ENCODE peak calls at places on chromosome 6, in five cellular contexts. G, O, S, P and J are unnamed samples. For H3K4me1, the result is how much of the 10 kb centered on the place peaks cover.

GRCh38 chr6:96157018-96157565 is 141.3 kb downstream of the FUT9 start:
- DNase-seq in G (no peak), O (no peak), S (no peak), P (no peak), J (no peak)

GRCh38 chr6:11585426-11586016 is 48.0 kb downstream of the TMEM170B start:
- DNase-seq in G (no peak), O (peak), S (no peak), P (no peak), J (no peak)

GRCh38 chr6:49647470-49647869 is 10.8 kb upstream of the RHAG start:
- DNase-seq in G (no peak), O (no peak), S (no peak), P (no peak), J (no peak)

GRCh38 chr6:131868836-131869235 is 61.0 kb downstream of the ENPP1 start:
- DNase-seq in G (no peak), O (no peak), S (no peak), P (no peak), J (no peak)

GRCh38 chr6:13116155-13116554 is 212.2 kb downstream of the TBC1D7 start:
- DNase-seq in G (no peak), O (no peak), S (no peak), P (no peak), J (no peak)

GRCh38 chr6:122788208-122788607 is 850 bp upstream of the SMPDL3A start:
- DNase-seq in G (no peak), O (no peak), S (no peak), P (no peak), J (no peak)

GRCh38 chr6:113381957-113382356 is 475.2 kb upstream of the MARCKS start:
- DNase-seq in G (no peak), O (peak), S (peak), P (no peak), J (no peak)

GRCh38 chr6:149862901-149863595 is 1.1 kb downstream of the LRP11 start:
- DNase-seq in G (peak), O (peak), S (peak), P (peak), J (peak)

GRCh38 chr6:137240168-137240567 is 21.0 kb upstream of the IFNGR1 start:
- DNase-seq in G (peak), O (peak), S (peak), P (no peak), J (peak)

GRCh38 chr6:39029156-39030011 is 19.2 kb upstream of the GLP1R start:
- DNase-seq in G (no peak), O (no peak), S (peak), P (no peak), J (peak)

GRCh38 chr6:13296536-13296997 is 31.8 kb downstream of the TBC1D7 start:
- DNase-seq in G (no peak), O (no peak), S (no peak), P (no peak), J (no peak)

GRCh38 chr6:48658910-48659309 is 547.9 kb upstream of the PTCHD4 start:
- DNase-seq in G (no peak), O (no peak), S (no peak), P (no peak), J (no peak)

GRCh38 chr6:136950436-136950835 is 28.3 kb downstream of the SLC35D3 start:
- DNase-seq in G (no peak), O (no peak), S (no peak), P (no peak), J (no peak)

GRCh38 chr6:21505574-21505990 is 88.0 kb upstream of the SOX4 start:
- DNase-seq in G (no peak), O (peak), S (no peak), P (no peak), J (no peak)

GRCh38 chr6:76684881-76685280 is 612.4 kb upstream of the IMPG1 start:
- DNase-seq in G (no peak), O (no peak), S (no peak), P (no peak), J (no peak)

GRCh38 chr6:151675746-151676459 is 131.6 kb upstream of the ESR1 start:
- DNase-seq in G (no peak), O (peak), S (peak), P (no peak), J (peak)

GRCh38 chr6:16800942-16801341 is 39.7 kb upstream of the ATXN1 start:
- DNase-seq in G (no peak), O (no peak), S (no peak), P (no peak), J (no peak)

GRCh38 chr6:160065200-160065599 is 56.4 kb upstream of the SLC22A1 start:
- DNase-seq in G (no peak), O (no peak), S (no peak), P (no peak), J (no peak)

GRCh38 chr6:8941578-8941977 is 506.2 kb upstream of the SLC35B3 start:
- DNase-seq in G (no peak), O (no peak), S (no peak), P (no peak), J (no peak)

GRCh38 chr6:128414943-128415342 is 105.5 kb downstream of the PTPRK start:
- DNase-seq in G (no peak), O (no peak), S (no peak), P (no peak), J (no peak)

GRCh38 chr6:111503660-111504059 is 20.6 kb upstream of the REV3L start:
- DNase-seq in G (no peak), O (no peak), S (no peak), P (no peak), J (no peak)

GRCh38 chr6:166330612-166331011 is 11.7 kb downstream of the SFT2D1 start:
- DNase-seq in G (peak), O (no peak), S (no peak), P (no peak), J (no peak)

GRCh38 chr6:167119680-167120556 is 3.0 kb upstream of the CCR6 start:
- DNase-seq in G (no peak), O (no peak), S (no peak), P (no peak), J (no peak)

GRCh38 chr6:447381-448165 is 56.0 kb downstream of the IRF4 start:
- DNase-seq in G (no peak), O (no peak), S (no peak), P (no peak), J (no peak)

GRCh38 chr6:22071655-22072054 is 225.2 kb downstream of the PRL start:
- DNase-seq in G (no peak), O (no peak), S (peak), P (no peak), J (peak)

GRCh38 chr6:17431581-17431980 is 38.2 kb downstream of the CAP2 start:
- DNase-seq in G (no peak), O (peak), S (no peak), P (no peak), J (no peak)

GRCh38 chr6:9405369-9405768 is 970.0 kb upstream of the SLC35B3 start:
- DNase-seq in G (no peak), O (peak), S (no peak), P (peak), J (no peak)

DNA sequence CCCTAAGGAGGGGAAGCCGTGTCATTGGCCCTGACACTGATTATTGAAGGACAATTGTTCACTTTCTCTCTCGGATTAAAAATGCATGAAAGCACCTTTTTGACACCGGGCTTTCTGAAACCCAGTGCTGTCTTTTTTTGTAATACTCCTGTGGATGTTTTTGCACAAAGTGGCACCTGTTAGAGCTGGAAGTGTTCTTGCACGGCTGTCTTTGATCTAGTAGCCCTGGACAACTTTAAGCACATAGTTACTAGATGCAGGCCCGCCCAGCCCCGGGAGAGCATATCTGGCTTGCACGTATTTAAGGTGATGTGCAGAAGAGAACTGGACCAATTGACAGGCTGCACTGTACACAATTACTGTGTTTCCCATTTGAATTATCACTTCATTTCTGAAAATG is 72.6 kb downstream of the ARID1B start:
- DNase-seq in G (no peak), O (no peak), S (no peak), P (no peak), J (no peak)
- H3K4me1 ChIP-seq in G (under half), O (under half), S (half or more), P (under half), J (under half)

DNA sequence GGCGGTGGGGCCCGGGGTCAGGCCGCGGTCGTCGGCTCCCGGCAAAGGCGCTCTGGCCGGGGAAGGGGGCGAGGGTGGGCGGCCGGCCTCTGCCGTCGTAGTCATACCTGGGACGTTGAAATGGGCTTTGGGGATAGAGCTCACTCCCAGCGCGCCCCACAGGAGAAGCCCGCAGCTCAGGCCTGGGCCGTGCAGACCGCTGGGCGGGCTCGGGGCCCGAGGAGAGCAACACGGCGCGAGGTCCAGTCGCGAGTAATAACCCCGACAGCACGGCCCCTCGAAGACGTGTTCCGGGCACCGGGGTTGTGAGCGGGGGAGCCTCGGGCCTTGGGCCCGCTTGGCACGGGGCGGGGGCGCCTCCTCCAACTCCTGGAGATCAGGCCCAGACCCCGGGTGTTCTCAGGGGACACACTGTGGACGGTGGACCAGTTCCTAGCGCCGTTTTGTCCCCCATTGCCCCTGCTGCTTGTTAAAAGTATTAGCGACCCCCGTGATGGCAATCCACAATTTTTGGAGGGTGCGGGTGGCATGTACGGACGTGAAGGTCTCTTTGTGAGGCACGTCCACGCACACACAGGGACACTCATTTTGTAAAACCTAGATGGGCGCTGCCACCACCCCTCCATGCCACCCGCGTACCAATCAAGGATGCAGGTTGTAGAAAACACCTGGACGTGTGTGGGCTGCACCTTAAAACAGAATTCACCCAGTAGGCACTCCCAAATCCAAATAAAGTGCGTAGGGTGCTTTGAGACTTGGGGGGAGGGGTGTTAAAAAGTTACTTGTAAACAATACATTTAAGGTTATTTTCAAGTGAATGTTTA is 11.0 kb downstream of the FOXC1 start:
- DNase-seq in G (no peak), O (no peak), S (no peak), P (no peak), J (peak)
- H3K27ac ChIP-seq in G (no peak), O (no peak), S (no peak), P (no peak), J (no peak)

GRCh38 chr6:119349041-119349340 is 570 bp downstream of the MAN1A1 start:
- DNase-seq in G (no peak), O (no peak), S (no peak), P (no peak), J (peak)

GRCh38 chr6:119346914-119347313 is 2.6 kb downstream of the MAN1A1 start:
- DNase-seq in G (no peak), O (peak), S (no peak), P (no peak), J (no peak)

GRCh38 chr6:119348308-119349040 is 1.1 kb downstream of the MAN1A1 start:
- DNase-seq in G (peak), O (peak), S (peak), P (no peak), J (peak)

GRCh38 chr6:119346450-119346849 is 3.1 kb downstream of the MAN1A1 start:
- DNase-seq in G (no peak), O (no peak), S (no peak), P (no peak), J (no peak)

GRCh38 chr6:119347466-119348307 is 1.9 kb downstream of the MAN1A1 start:
- DNase-seq in G (peak), O (peak), S (peak), P (no peak), J (peak)
- H3K4me1 ChIP-seq in G (under half), O (under half), S (under half), P (under half), J (under half)

GRCh38 chr6:33613794-33614166 is 7.3 kb upstream of the ITPR3 start:
- DNase-seq in G (no peak), O (no peak), S (no peak), P (no peak), J (no peak)
- H3K27ac ChIP-seq in G (no peak), O (no peak), S (no peak), P (peak), J (no peak)

GRCh38 chr6:47245745-47246371 is 63.8 kb downstream of the TNFRSF21 start:
- DNase-seq in G (no peak), O (no peak), S (peak), P (no peak), J (peak)

GRCh38 chr6:47247227-47247797 is 62.4 kb downstream of the TNFRSF21 start:
- DNase-seq in G (no peak), O (no peak), S (peak), P (no peak), J (no peak)

GRCh38 chr6:47248446-47248845 is 61.3 kb downstream of the TNFRSF21 start:
- DNase-seq in G (no peak), O (no peak), S (no peak), P (no peak), J (no peak)

GRCh38 chr6:47250302-47250701 is 59.4 kb downstream of the TNFRSF21 start:
- DNase-seq in G (no peak), O (no peak), S (no peak), P (no peak), J (no peak)

GRCh38 chr6:47246556-47246955 is 63.1 kb downstream of the TNFRSF21 start:
- DNase-seq in G (no peak), O (no peak), S (no peak), P (no peak), J (no peak)
- H3K4me1 ChIP-seq in G (under half), O (under half), S (under half), P (under half), J (under half)

GRCh38 chr6:1837868-1838267 is 228.2 kb downstream of the FOXC1 start:
- DNase-seq in G (no peak), O (peak), S (no peak), P (no peak), J (no peak)
- H3K27ac ChIP-seq in G (no peak), O (no peak), S (peak), P (no peak), J (no peak)